ENCODE peak calls at places on chromosomes 1 and 21, in eight cellular contexts. C is heart right ventricle, G is GM12865, J is mucosa of descending colon, O is heart left ventricle, F is K562, H is brain microvascular endothelial cell, I is body of pancreas. Q is an unnamed sample.

GRCh38 chr1:182698977-182699672 is 14.7 kb upstream of the RGS8 start:
- DNase-seq in C (peak), G (no peak), J (no peak), O (no peak), F (no peak), H (no peak), I (no peak), Q (no peak)

GRCh38 chr1:50047916-50048694 is 24.4 kb upstream of the AGBL4 start:
- DNase-seq in C (peak), G (no peak), J (no peak), O (no peak), F (no peak), H (no peak), I (peak), Q (no peak)

GRCh38 chr21:24023936-24024335 is 1583.3 kb downstream of the MRPL39 start:
- DNase-seq in C (no peak), G (no peak), J (no peak), O (no peak), F (no peak), H (no peak), I (no peak), Q (no peak)

GRCh38 chr1:56189946-56190920 is 389.1 kb downstream of the PLPP3 start:
- DNase-seq in C (no peak), G (no peak), J (no peak), O (peak), F (no peak), H (no peak), I (no peak), Q (no peak)

GRCh38 chr1:240575976-240576666 is 35.8 kb downstream of the GREM2 start:
- DNase-seq in C (no peak), G (peak), J (peak), O (no peak), F (no peak), H (peak), I (no peak), Q (no peak)

GRCh38 chr1:165415068-165415467 is 29.9 kb downstream of the RXRG start:
- DNase-seq in C (no peak), G (no peak), J (no peak), O (no peak), F (no peak), H (no peak), I (no peak), Q (no peak)

GRCh38 chr1:18938008-18938706 is 18.3 kb downstream of the IFFO2 start:
- DNase-seq in C (no peak), G (no peak), J (no peak), O (no peak), F (no peak), H (no peak), I (no peak), Q (peak)

GRCh38 chr1:162856260-162856659 is 4.7 kb downstream of the CCDC190 start:
- DNase-seq in C (no peak), G (no peak), J (no peak), O (no peak), F (no peak), H (peak), I (no peak), Q (peak)

GRCh38 chr1:11858968-11859871 is 475 bp upstream of the NPPB start:
- DNase-seq in C (peak), G (peak), J (peak), O (peak), F (peak), H (peak), I (peak), Q (peak)

GRCh38 chr21:46052703-46053651 is 44.9 kb upstream of the COL6A2 start:
- DNase-seq in C (no peak), G (no peak), J (no peak), O (no peak), F (no peak), H (peak), I (no peak), Q (peak)

GRCh38 chr1:103561612-103562395 is 9.6 kb upstream of the AMY2B start:
- DNase-seq in C (no peak), G (peak), J (no peak), O (no peak), F (no peak), H (no peak), I (no peak), Q (no peak)

GRCh38 chr1:62905309-62905708 is 121.4 kb downstream of the ATG4C start:
- DNase-seq in C (no peak), G (no peak), J (no peak), O (no peak), F (no peak), H (no peak), I (no peak), Q (peak)

GRCh38 chr1:199272107-199272506 is 633.3 kb downstream of the PTPRC start:
- DNase-seq in C (no peak), G (no peak), J (no peak), O (no peak), F (no peak), H (peak), I (peak), Q (peak)

GRCh38 chr1:147586412-147586811 is 45.1 kb downstream of the BCL9 start:
- DNase-seq in C (no peak), G (no peak), J (no peak), O (no peak), F (no peak), H (no peak), I (no peak), Q (no peak)

GRCh38 chr1:23588749-23589505 is 29.6 kb upstream of the ID3 start:
- DNase-seq in C (peak), G (no peak), J (no peak), O (no peak), F (no peak), H (no peak), I (no peak), Q (no peak)

GRCh38 chr1:163331116-163331515 is 9.4 kb downstream of the NUF2 start:
- DNase-seq in C (no peak), G (no peak), J (no peak), O (no peak), F (no peak), H (no peak), I (no peak), Q (no peak)

GRCh38 chr21:36744560-36745231 is 45.8 kb downstream of the SIM2 start:
- DNase-seq in C (peak), G (no peak), J (no peak), O (peak), F (no peak), H (no peak), I (peak), Q (no peak)

GRCh38 chr1:182337736-182338571 is 53.6 kb downstream of the GLUL start:
- DNase-seq in C (peak), G (no peak), J (no peak), O (no peak), F (peak), H (no peak), I (peak), Q (no peak)

GRCh38 chr1:40004857-40005256 is 35.7 kb upstream of the CAP1 start:
- DNase-seq in C (no peak), G (no peak), J (no peak), O (no peak), F (no peak), H (no peak), I (no peak), Q (no peak)

GRCh38 chr1:54370287-54371003 is 35.7 kb downstream of the SSBP3 start:
- DNase-seq in C (no peak), G (no peak), J (no peak), O (no peak), F (no peak), H (no peak), I (no peak), Q (no peak)

GRCh38 chr1:52723260-52723659 is 3.0 kb upstream of the ZYG11B start:
- DNase-seq in C (no peak), G (no peak), J (no peak), O (no peak), F (no peak), H (no peak), I (no peak), Q (no peak)

GRCh38 chr1:2230781-2231666 is 2.9 kb downstream of the SKI start:
- DNase-seq in C (no peak), G (peak), J (no peak), O (peak), F (peak), H (no peak), I (peak), Q (no peak)

GRCh38 chr1:159959451-159959850 is 5.4 kb upstream of the SLAMF9 start:
- DNase-seq in C (no peak), G (no peak), J (no peak), O (no peak), F (no peak), H (no peak), I (no peak), Q (peak)

GRCh38 chr21:36992671-36993070 is 13.8 kb upstream of the RIPPLY3 start:
- DNase-seq in C (no peak), G (no peak), J (no peak), O (no peak), F (no peak), H (no peak), I (peak), Q (no peak)

GRCh38 chr1:225892307-225892706 is 3.4 kb upstream of the LEFTY1 start:
- DNase-seq in C (no peak), G (no peak), J (no peak), O (no peak), F (no peak), H (no peak), I (no peak), Q (no peak)

GRCh38 chr1:200427744-200428143 is 17.9 kb upstream of the ZNF281 start:
- DNase-seq in C (no peak), G (no peak), J (no peak), O (no peak), F (no peak), H (no peak), I (no peak), Q (no peak)

GRCh38 chr21:44926364-44927101 is 5.8 kb upstream of the ITGB2 start:
- DNase-seq in C (no peak), G (peak), J (no peak), O (no peak), F (no peak), H (no peak), I (peak), Q (no peak)
- H3K4me3 ChIP-seq in C (peak), G (peak), J (no peak), O (no peak), F (no peak), H (no peak), I (no peak), Q (no peak)

GRCh38 chr1:32894019-32894600 is 7.1 kb downstream of the TMEM54 start:
- DNase-seq in C (no peak), G (no peak), J (no peak), O (no peak), F (no peak), H (no peak), I (no peak), Q (no peak)
- H3K4me3 ChIP-seq in C (peak), G (no peak), J (no peak), O (peak), F (no peak), H (no peak), I (no peak), Q (no peak)

DNA sequence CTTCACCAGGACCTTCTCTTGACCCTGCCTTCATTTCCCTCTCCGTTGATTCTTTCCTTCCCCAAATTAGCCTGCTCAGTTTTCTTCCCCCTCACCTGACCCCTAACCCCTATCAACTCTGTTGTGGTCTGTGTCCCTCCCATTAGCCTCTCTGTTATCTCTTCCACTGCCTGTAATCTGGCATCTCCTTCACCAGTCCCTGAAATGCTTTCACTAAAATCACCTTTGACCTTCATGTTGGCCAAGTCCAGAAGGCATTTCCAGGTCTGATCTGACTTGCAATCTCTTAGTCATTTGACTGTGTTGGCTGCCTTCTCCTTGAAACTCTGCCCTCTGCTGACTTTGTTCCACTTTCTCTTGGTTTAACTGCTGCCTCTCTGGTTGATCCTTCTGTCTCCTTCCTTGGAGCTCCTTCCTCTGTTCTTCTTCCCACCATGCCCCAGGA is 28.2 kb downstream of the ATP8B2 start:
- DNase-seq in C (no peak), G (peak), J (peak), O (no peak), F (peak), H (peak), I (peak), Q (peak)
- H3K4me3 ChIP-seq in C (peak), G (no peak), J (no peak), O (peak), F (no peak), H (no peak), I (no peak), Q (no peak)

GRCh38 chr1:38235705-38236104 is 189.1 kb upstream of the POU3F1 start:
- DNase-seq in C (no peak), G (no peak), J (no peak), O (no peak), F (no peak), H (peak), I (peak), Q (peak)

GRCh38 chr1:38228718-38229117 is 182.1 kb upstream of the POU3F1 start:
- DNase-seq in C (no peak), G (no peak), J (no peak), O (no peak), F (no peak), H (no peak), I (no peak), Q (no peak)

GRCh38 chr1:38231941-38232340 is 185.3 kb upstream of the POU3F1 start:
- DNase-seq in C (no peak), G (no peak), J (no peak), O (no peak), F (no peak), H (no peak), I (no peak), Q (no peak)
- H3K4me3 ChIP-seq in C (no peak), G (no peak), J (no peak), O (no peak), F (no peak), H (no peak), I (no peak), Q (no peak)

GRCh38 chr1:119330940-119331263 is 37.7 kb upstream of the HAO2 start:
- DNase-seq in C (no peak), G (no peak), J (no peak), O (no peak), F (no peak), H (no peak), I (no peak), Q (no peak)
- H3K4me3 ChIP-seq in C (no peak), G (no peak), J (no peak), O (no peak), F (no peak), H (no peak), I (no peak), Q (no peak)

GRCh38 chr1:15948600-15949452 is 27.1 kb downstream of the ZBTB17 start:
- DNase-seq in C (peak), G (peak), J (peak), O (peak), F (peak), H (peak), I (peak), Q (peak)
- H3K4me3 ChIP-seq in C (peak), G (peak), J (no peak), O (peak), F (no peak), H (no peak), I (no peak), Q (no peak)

GRCh38 chr1:47968489-47968888 is 28.7 kb downstream of the TRABD2B start:
- DNase-seq in C (no peak), G (no peak), J (no peak), O (no peak), F (no peak), H (no peak), I (no peak), Q (no peak)
- H3K4me3 ChIP-seq in C (no peak), G (no peak), J (no peak), O (no peak), F (no peak), H (no peak), I (no peak), Q (no peak)

GRCh38 chr21:38493549-38494253 is 4.6 kb downstream of the ERG start:
- DNase-seq in C (no peak), G (no peak), J (no peak), O (no peak), F (no peak), H (no peak), I (no peak), Q (no peak)

GRCh38 chr21:38496224-38496623 is 2.1 kb downstream of the ERG start:
- DNase-seq in C (no peak), G (no peak), J (no peak), O (no peak), F (no peak), H (no peak), I (no peak), Q (no peak)

GRCh38 chr21:38494688-38495087 is 3.6 kb downstream of the ERG start:
- DNase-seq in C (no peak), G (no peak), J (no peak), O (no peak), F (no peak), H (peak), I (no peak), Q (peak)

GRCh38 chr21:38494254-38494648 is 4.0 kb downstream of the ERG start:
- DNase-seq in C (no peak), G (no peak), J (no peak), O (no peak), F (no peak), H (no peak), I (no peak), Q (no peak)

DNA sequence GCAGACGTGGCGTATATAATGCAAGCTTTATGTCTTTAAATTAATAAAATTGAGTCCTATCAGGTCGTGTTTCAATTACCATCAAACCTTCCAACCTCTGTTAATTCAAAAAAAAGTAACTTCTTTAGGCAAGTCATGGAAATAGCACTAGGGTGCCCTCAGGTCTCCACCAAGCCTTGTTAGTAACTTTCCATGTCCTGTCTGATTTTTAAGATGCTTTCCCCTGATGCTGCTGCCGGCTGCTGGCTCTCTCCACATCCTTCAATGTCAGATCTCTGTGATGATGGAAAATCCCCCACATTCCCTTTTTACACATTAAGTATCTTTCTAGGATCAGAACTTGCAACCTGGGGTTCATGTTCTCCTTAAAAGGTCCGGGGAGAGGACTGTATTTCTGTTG is 3.0 kb downstream of the ERG start:
- DNase-seq in C (no peak), G (no peak), J (no peak), O (no peak), F (no peak), H (no peak), I (no peak), Q (no peak)
- H3K4me3 ChIP-seq in C (peak), G (no peak), J (no peak), O (peak), F (no peak), H (no peak), I (no peak), Q (no peak)

Q was measured in kidney epithelial cell.